ENCODE peak calls at places on chromosome 16, in nine cellular contexts. P is anterior cingulate cortex, K is GOT3, E is breast epithelium, T is SHP77, N is GDM1, D is fibroblast of the aortic adventitia, V is GM03348, M is fibroblast of pulmonary artery. L is an unnamed sample.
A peak's percentile ranks its signal among the peaks of the same experiment; 100 is the strongest.

GRCh38 chr16:19853973-19854876 is 30.4 kb downstream of the GPRC5B start:
- DNase-seq in E (no peak), D (peak; percentile 13), M (no peak), K (no peak), N (no peak), V (no peak), T (no peak), P (no peak), L (no peak)

GRCh38 chr16:83068686-83069085 is 441.9 kb downstream of the CDH13 start:
- DNase-seq in V (peak; percentile 21), E (no peak), T (no peak), K (no peak), D (peak; percentile 67), N (no peak), M (peak; percentile 78), P (no peak), L (no peak)

GRCh38 chr16:50501986-50502615 is 46.1 kb upstream of the NKD1 start:
- DNase-seq in K (no peak), E (no peak), P (no peak), V (no peak), M (no peak), T (no peak), D (no peak), N (no peak), L (no peak)

GRCh38 chr16:27404163-27404823 is 2.3 kb downstream of the IL21R start:
- DNase-seq in N (no peak), E (no peak), V (no peak), M (no peak), T (no peak), D (no peak), K (no peak), P (no peak), L (no peak)

GRCh38 chr16:70656065-70656711 is 9.8 kb downstream of the IL34 start:
- DNase-seq in N (no peak), D (no peak), P (no peak), V (no peak), K (no peak), M (no peak), E (no peak), T (no peak), L (no peak)

GRCh38 chr16:4179763-4180260 is 62.1 kb downstream of the SRL start:
- DNase-seq in D (no peak), K (no peak), E (no peak), P (no peak), T (no peak), M (no peak), V (no peak), N (no peak), L (no peak)

GRCh38 chr16:67260426-67261063 is 11.8 kb downstream of the SLC9A5 start:
- DNase-seq in N (peak; percentile 1), D (peak; percentile 81), P (no peak), M (peak; percentile 79), K (no peak), V (peak; percentile 50), T (peak; percentile 65), E (no peak), L (peak; percentile 63)

GRCh38 chr16:11706180-11706742 is 36.4 kb downstream of the TXNDC11 start:
- DNase-seq in D (peak; percentile 17), M (no peak), T (no peak), E (no peak), P (peak; percentile 30), N (no peak), V (no peak), K (no peak), L (no peak)

L was measured in cerebellum.